ENCODE peak calls at places on chromosome 14, in ten cellular contexts. One of them, this sample, is unnamed. For H3K4me1, the result is how much of the 10 kb centered on the place peaks cover.

GRCh38 chr14:21092147-21093011 is 6.1 kb downstream of the ZNF219 start:
- DNase-seq in HepG2: peak
- DNase-seq in esophagus muscularis mucosa: no peak
- DNase-seq in heart left ventricle: peak
- DNase-seq in IMR-90: peak
- DNase-seq in A549: peak
- DNase-seq in right lobe of liver: peak
- DNase-seq in Peyer's patch: peak
- DNase-seq in body of pancreas: peak
- DNase-seq in stomach: peak
- DNase-seq in this sample: peak

GRCh38 chr14:29637406-29637805 is 290.2 kb downstream of the PRKD1 start:
- DNase-seq in HepG2: no peak
- DNase-seq in esophagus muscularis mucosa: no peak
- DNase-seq in heart left ventricle: peak
- DNase-seq in IMR-90: peak
- DNase-seq in A549: no peak
- DNase-seq in right lobe of liver: peak
- DNase-seq in Peyer's patch: no peak
- DNase-seq in body of pancreas: peak
- DNase-seq in stomach: peak
- DNase-seq in this sample: peak

GRCh38 chr14:67733609-67734008 is 31.9 kb downstream of the RDH12 start:
- DNase-seq in HepG2: no peak
- DNase-seq in esophagus muscularis mucosa: no peak
- DNase-seq in heart left ventricle: no peak
- DNase-seq in IMR-90: no peak
- DNase-seq in A549: no peak
- DNase-seq in right lobe of liver: no peak
- DNase-seq in Peyer's patch: no peak
- DNase-seq in body of pancreas: no peak
- DNase-seq in stomach: no peak
- DNase-seq in this sample: no peak

GRCh38 chr14:95774265-95775160 is 60.6 kb upstream of the TCL1A start:
- DNase-seq in HepG2: peak
- DNase-seq in esophagus muscularis mucosa: no peak
- DNase-seq in heart left ventricle: no peak
- DNase-seq in IMR-90: peak
- DNase-seq in A549: peak
- DNase-seq in right lobe of liver: no peak
- DNase-seq in Peyer's patch: peak
- DNase-seq in body of pancreas: peak
- DNase-seq in stomach: peak
- DNase-seq in this sample: peak

GRCh38 chr14:98138666-98139065 is 1133.3 kb downstream of the BCL11B start:
- DNase-seq in HepG2: no peak
- DNase-seq in esophagus muscularis mucosa: peak
- DNase-seq in heart left ventricle: no peak
- DNase-seq in IMR-90: no peak
- DNase-seq in A549: peak
- DNase-seq in right lobe of liver: no peak
- DNase-seq in Peyer's patch: peak
- DNase-seq in body of pancreas: no peak
- DNase-seq in stomach: no peak
- DNase-seq in this sample: peak

GRCh38 chr14:59215353-59215752 is 26.9 kb downstream of the DAAM1 start:
- DNase-seq in HepG2: peak
- DNase-seq in esophagus muscularis mucosa: peak
- DNase-seq in heart left ventricle: peak
- DNase-seq in IMR-90: peak
- DNase-seq in A549: no peak
- DNase-seq in right lobe of liver: peak
- DNase-seq in Peyer's patch: no peak
- DNase-seq in body of pancreas: peak
- DNase-seq in stomach: peak
- DNase-seq in this sample: peak

GRCh38 chr14:89921346-89921745 is 33.2 kb downstream of the EFCAB11 start:
- DNase-seq in HepG2: no peak
- DNase-seq in esophagus muscularis mucosa: no peak
- DNase-seq in heart left ventricle: no peak
- DNase-seq in IMR-90: peak
- DNase-seq in A549: no peak
- DNase-seq in right lobe of liver: no peak
- DNase-seq in Peyer's patch: no peak
- DNase-seq in body of pancreas: no peak
- DNase-seq in stomach: no peak
- DNase-seq in this sample: no peak

GRCh38 chr14:98466807-98467206 is 805.2 kb downstream of the BCL11B start:
- DNase-seq in HepG2: no peak
- DNase-seq in esophagus muscularis mucosa: peak
- DNase-seq in heart left ventricle: no peak
- DNase-seq in IMR-90: no peak
- DNase-seq in A549: no peak
- DNase-seq in right lobe of liver: no peak
- DNase-seq in Peyer's patch: no peak
- DNase-seq in body of pancreas: no peak
- DNase-seq in stomach: no peak
- DNase-seq in this sample: no peak

GRCh38 chr14:55533960-55534359 is 46.0 kb upstream of the KTN1 start:
- DNase-seq in HepG2: no peak
- DNase-seq in esophagus muscularis mucosa: no peak
- DNase-seq in heart left ventricle: no peak
- DNase-seq in IMR-90: no peak
- DNase-seq in A549: no peak
- DNase-seq in right lobe of liver: no peak
- DNase-seq in Peyer's patch: no peak
- DNase-seq in body of pancreas: no peak
- DNase-seq in stomach: no peak
- DNase-seq in this sample: no peak

GRCh38 chr14:55535521-55536207 is 44.3 kb upstream of the KTN1 start:
- DNase-seq in HepG2: no peak
- DNase-seq in esophagus muscularis mucosa: no peak
- DNase-seq in heart left ventricle: no peak
- DNase-seq in IMR-90: peak
- DNase-seq in A549: no peak
- DNase-seq in right lobe of liver: no peak
- DNase-seq in Peyer's patch: no peak
- DNase-seq in body of pancreas: no peak
- DNase-seq in stomach: no peak
- DNase-seq in this sample: no peak

GRCh38 chr14:55530464-55530863 is 49.5 kb upstream of the KTN1 start:
- DNase-seq in HepG2: no peak
- DNase-seq in esophagus muscularis mucosa: no peak
- DNase-seq in heart left ventricle: no peak
- DNase-seq in IMR-90: no peak
- DNase-seq in A549: no peak
- DNase-seq in right lobe of liver: no peak
- DNase-seq in Peyer's patch: no peak
- DNase-seq in body of pancreas: no peak
- DNase-seq in stomach: no peak
- DNase-seq in this sample: no peak

GRCh38 chr14:55536208-55536708 is 43.7 kb upstream of the KTN1 start:
- DNase-seq in HepG2: no peak
- DNase-seq in esophagus muscularis mucosa: no peak
- DNase-seq in heart left ventricle: no peak
- DNase-seq in IMR-90: no peak
- DNase-seq in A549: no peak
- DNase-seq in right lobe of liver: no peak
- DNase-seq in Peyer's patch: no peak
- DNase-seq in body of pancreas: no peak
- DNase-seq in stomach: no peak
- DNase-seq in this sample: no peak

DNA sequence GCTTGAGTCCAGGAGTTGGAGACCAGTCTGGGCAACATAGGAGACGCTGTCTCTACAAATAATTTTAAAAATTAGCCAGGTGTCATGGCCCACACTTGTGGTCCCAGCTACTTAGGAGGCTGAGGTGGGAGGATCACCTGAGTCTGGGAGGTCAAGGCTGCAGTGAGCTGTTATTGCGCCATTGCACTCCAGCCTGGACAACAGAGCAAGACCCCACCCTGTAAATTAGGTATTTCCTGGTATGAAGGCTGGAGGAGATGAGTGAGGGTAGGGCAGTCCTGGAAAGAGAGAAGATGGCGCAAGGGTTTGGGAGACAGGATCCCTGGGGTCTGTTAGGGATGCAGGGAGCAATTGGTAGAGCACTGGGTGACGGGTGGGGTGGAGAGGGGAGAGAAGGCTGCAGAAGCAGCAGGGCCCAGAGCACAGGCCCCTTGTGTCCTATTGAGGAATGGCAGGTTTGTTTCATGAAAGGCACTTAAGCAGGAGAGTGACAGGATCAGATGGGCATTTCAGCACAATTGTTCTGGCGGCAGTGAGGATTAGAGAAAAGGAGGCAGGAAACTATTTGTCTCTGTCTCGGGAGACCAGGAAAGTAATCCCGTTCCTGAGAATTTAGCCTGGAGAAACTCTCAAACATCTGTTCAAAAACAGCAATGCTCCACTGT is 47.2 kb upstream of the KTN1 start:
- DNase-seq in HepG2: no peak
- DNase-seq in esophagus muscularis mucosa: no peak
- DNase-seq in heart left ventricle: no peak
- DNase-seq in IMR-90: no peak
- DNase-seq in A549: no peak
- DNase-seq in right lobe of liver: no peak
- DNase-seq in Peyer's patch: no peak
- DNase-seq in body of pancreas: no peak
- DNase-seq in stomach: no peak
- DNase-seq in this sample: no peak
- TF ChIP-seq CTCF in HepG2: no peak
- TF ChIP-seq CTCF in esophagus muscularis mucosa: no peak
- TF ChIP-seq CTCF in heart left ventricle: no peak
- TF ChIP-seq CTCF in IMR-90: no peak
- TF ChIP-seq CTCF in A549: no peak
- TF ChIP-seq CTCF in right lobe of liver: no peak
- TF ChIP-seq CTCF in Peyer's patch: no peak
- TF ChIP-seq CTCF in body of pancreas: no peak
- TF ChIP-seq CTCF in stomach: no peak
- TF ChIP-seq CTCF in this sample: no peak

GRCh38 chr14:100137173-100137572 is 22.3 kb downstream of the DEGS2 start:
- DNase-seq in HepG2: no peak
- DNase-seq in esophagus muscularis mucosa: no peak
- DNase-seq in heart left ventricle: no peak
- DNase-seq in IMR-90: no peak
- DNase-seq in A549: no peak
- DNase-seq in right lobe of liver: no peak
- DNase-seq in Peyer's patch: no peak
- DNase-seq in body of pancreas: no peak
- DNase-seq in stomach: no peak
- DNase-seq in this sample: no peak

GRCh38 chr14:100132903-100133510 is 26.4 kb downstream of the DEGS2 start:
- DNase-seq in HepG2: no peak
- DNase-seq in esophagus muscularis mucosa: no peak
- DNase-seq in heart left ventricle: no peak
- DNase-seq in IMR-90: no peak
- DNase-seq in A549: no peak
- DNase-seq in right lobe of liver: no peak
- DNase-seq in Peyer's patch: no peak
- DNase-seq in body of pancreas: no peak
- DNase-seq in stomach: no peak
- DNase-seq in this sample: no peak

GRCh38 chr14:100135784-100136183 is 23.7 kb downstream of the DEGS2 start:
- DNase-seq in HepG2: no peak
- DNase-seq in esophagus muscularis mucosa: no peak
- DNase-seq in heart left ventricle: no peak
- DNase-seq in IMR-90: no peak
- DNase-seq in A549: no peak
- DNase-seq in right lobe of liver: no peak
- DNase-seq in Peyer's patch: no peak
- DNase-seq in body of pancreas: no peak
- DNase-seq in stomach: no peak
- DNase-seq in this sample: no peak

GRCh38 chr14:100134591-100134990 is 24.9 kb downstream of the DEGS2 start:
- DNase-seq in HepG2: no peak
- DNase-seq in esophagus muscularis mucosa: no peak
- DNase-seq in heart left ventricle: no peak
- DNase-seq in IMR-90: no peak
- DNase-seq in A549: no peak
- DNase-seq in right lobe of liver: no peak
- DNase-seq in Peyer's patch: no peak
- DNase-seq in body of pancreas: peak
- DNase-seq in stomach: peak
- DNase-seq in this sample: no peak

DNA sequence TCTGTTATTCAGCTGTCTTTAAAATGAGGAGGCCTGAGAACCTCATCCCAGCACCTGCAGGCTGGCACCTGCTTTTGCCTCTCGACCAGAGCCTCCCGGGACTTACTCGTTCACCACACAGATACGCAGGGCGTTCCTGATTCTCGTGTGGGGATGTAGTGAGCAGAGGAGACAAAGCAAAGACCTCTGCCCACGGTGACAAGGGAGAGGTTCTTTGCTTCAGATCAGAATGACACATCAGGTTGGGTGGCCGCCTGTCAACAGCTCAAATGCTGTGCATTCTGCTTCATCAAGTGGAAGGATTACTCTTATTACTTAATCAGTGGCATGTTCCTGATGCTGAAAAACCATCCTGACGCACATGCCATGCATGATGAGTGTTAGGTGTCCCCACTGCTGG is 24.4 kb downstream of the DEGS2 start:
- DNase-seq in HepG2: no peak
- DNase-seq in esophagus muscularis mucosa: no peak
- DNase-seq in heart left ventricle: no peak
- DNase-seq in IMR-90: no peak
- DNase-seq in A549: no peak
- DNase-seq in right lobe of liver: no peak
- DNase-seq in Peyer's patch: no peak
- DNase-seq in body of pancreas: no peak
- DNase-seq in stomach: no peak
- DNase-seq in this sample: no peak
- TF ChIP-seq POLR2A in HepG2: no peak
- TF ChIP-seq POLR2A in esophagus muscularis mucosa: no peak
- TF ChIP-seq POLR2A in heart left ventricle: no peak
- TF ChIP-seq POLR2A in IMR-90: no peak
- TF ChIP-seq POLR2A in A549: no peak
- TF ChIP-seq POLR2A in right lobe of liver: no peak
- TF ChIP-seq POLR2A in Peyer's patch: no peak
- TF ChIP-seq POLR2A in body of pancreas: no peak
- TF ChIP-seq POLR2A in stomach: no peak
- TF ChIP-seq POLR2A in this sample: no peak

DNA sequence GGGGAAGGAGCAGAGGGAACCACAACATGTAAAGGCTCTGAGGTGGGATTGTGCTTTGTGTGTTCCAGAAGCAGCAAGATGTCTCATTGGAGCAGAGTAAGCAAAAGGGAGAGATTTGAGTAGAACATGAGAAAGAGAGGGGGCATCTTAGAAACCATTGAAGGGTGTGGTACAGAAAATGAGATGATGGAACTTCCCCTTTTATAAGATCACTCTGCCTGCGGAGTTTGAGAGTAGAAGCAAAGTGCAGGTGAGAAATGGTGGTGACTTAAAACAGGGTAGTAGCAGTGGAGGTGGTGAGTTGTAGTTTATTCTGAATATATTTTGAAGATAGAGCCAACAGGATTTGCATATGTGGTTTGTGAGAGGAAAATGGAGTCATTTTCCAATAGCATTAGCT is 56.0 kb downstream of the FBXO34 start:
- DNase-seq in HepG2: no peak
- DNase-seq in esophagus muscularis mucosa: no peak
- DNase-seq in heart left ventricle: no peak
- DNase-seq in IMR-90: no peak
- DNase-seq in A549: no peak
- DNase-seq in right lobe of liver: no peak
- DNase-seq in Peyer's patch: no peak
- DNase-seq in body of pancreas: no peak
- DNase-seq in stomach: no peak
- DNase-seq in this sample: no peak
- H3K4me1 ChIP-seq in HepG2: under half
- H3K4me1 ChIP-seq in esophagus muscularis mucosa: under half
- H3K4me1 ChIP-seq in heart left ventricle: under half
- H3K4me1 ChIP-seq in IMR-90: under half
- H3K4me1 ChIP-seq in A549: under half
- H3K4me1 ChIP-seq in right lobe of liver: under half
- H3K4me1 ChIP-seq in Peyer's patch: under half
- H3K4me1 ChIP-seq in body of pancreas: under half
- H3K4me1 ChIP-seq in stomach: under half
- H3K4me1 ChIP-seq in this sample: under half

GRCh38 chr14:105200641-105201040 is 19.5 kb upstream of the NUDT14 start:
- DNase-seq in HepG2: no peak
- DNase-seq in esophagus muscularis mucosa: no peak
- DNase-seq in heart left ventricle: no peak
- DNase-seq in IMR-90: no peak
- DNase-seq in A549: no peak
- DNase-seq in right lobe of liver: no peak
- DNase-seq in Peyer's patch: no peak
- DNase-seq in body of pancreas: no peak
- DNase-seq in stomach: no peak
- DNase-seq in this sample: no peak

GRCh38 chr14:105198588-105198987 is 17.5 kb upstream of the NUDT14 start:
- DNase-seq in HepG2: no peak
- DNase-seq in esophagus muscularis mucosa: no peak
- DNase-seq in heart left ventricle: no peak
- DNase-seq in IMR-90: no peak
- DNase-seq in A549: no peak
- DNase-seq in right lobe of liver: no peak
- DNase-seq in Peyer's patch: no peak
- DNase-seq in body of pancreas: no peak
- DNase-seq in stomach: no peak
- DNase-seq in this sample: no peak

GRCh38 chr14:105199093-105199492 is 18.0 kb upstream of the NUDT14 start:
- DNase-seq in HepG2: no peak
- DNase-seq in esophagus muscularis mucosa: no peak
- DNase-seq in heart left ventricle: peak
- DNase-seq in IMR-90: peak
- DNase-seq in A549: no peak
- DNase-seq in right lobe of liver: peak
- DNase-seq in Peyer's patch: no peak
- DNase-seq in body of pancreas: no peak
- DNase-seq in stomach: no peak
- DNase-seq in this sample: no peak

GRCh38 chr14:105201156-105201927 is 20.2 kb upstream of the NUDT14 start:
- DNase-seq in HepG2: no peak
- DNase-seq in esophagus muscularis mucosa: no peak
- DNase-seq in heart left ventricle: no peak
- DNase-seq in IMR-90: no peak
- DNase-seq in A549: no peak
- DNase-seq in right lobe of liver: no peak
- DNase-seq in Peyer's patch: no peak
- DNase-seq in body of pancreas: no peak
- DNase-seq in stomach: no peak
- DNase-seq in this sample: no peak

GRCh38 chr14:105200074-105200473 is 19.0 kb upstream of the NUDT14 start:
- DNase-seq in HepG2: no peak
- DNase-seq in esophagus muscularis mucosa: no peak
- DNase-seq in heart left ventricle: no peak
- DNase-seq in IMR-90: no peak
- DNase-seq in A549: no peak
- DNase-seq in right lobe of liver: no peak
- DNase-seq in Peyer's patch: no peak
- DNase-seq in body of pancreas: no peak
- DNase-seq in stomach: no peak
- DNase-seq in this sample: no peak
- TF ChIP-seq CTCF in HepG2: peak
- TF ChIP-seq CTCF in esophagus muscularis mucosa: no peak
- TF ChIP-seq CTCF in heart left ventricle: peak
- TF ChIP-seq CTCF in IMR-90: peak
- TF ChIP-seq CTCF in A549: no peak
- TF ChIP-seq CTCF in right lobe of liver: no peak
- TF ChIP-seq CTCF in Peyer's patch: no peak
- TF ChIP-seq CTCF in body of pancreas: no peak
- TF ChIP-seq CTCF in stomach: no peak
- TF ChIP-seq CTCF in this sample: no peak

This sample was measured in adrenal gland.